ENCODE peak calls at places on chromosome 6, in eight cellular contexts. U, X, R, I, W, M, J and K are unnamed samples.

GRCh38 chr6:21277601-21278043 is 315.9 kb upstream of the SOX4 start:
- DNase-seq in M (no peak), R (no peak), W (peak), I (no peak), X (no peak), U (no peak), J (peak), K (no peak)

GRCh38 chr6:162217811-162218450 is 509.6 kb downstream of the PRKN start:
- DNase-seq in J (no peak), I (no peak), U (no peak), M (no peak), W (no peak), X (no peak), R (no peak), K (no peak)

GRCh38 chr6:8794420-8794819 is 359.1 kb upstream of the SLC35B3 start:
- DNase-seq in X (no peak), W (no peak), U (no peak), M (no peak), I (no peak), R (no peak), J (no peak), K (no peak)

GRCh38 chr6:5490495-5491069 is 229.3 kb downstream of the FARS2 start:
- DNase-seq in W (no peak), R (no peak), U (no peak), X (no peak), J (no peak), I (no peak), M (no peak), K (no peak)

GRCh38 chr6:63573140-63573898 is 1.0 kb downstream of the LOC128125822 start:
- DNase-seq in J (peak), M (peak), R (peak), X (peak), U (peak), W (peak), I (peak), K (peak)

GRCh38 chr6:73145690-73146089 is 79.6 kb downstream of the KHDC1L start:
- DNase-seq in J (no peak), W (no peak), M (no peak), R (no peak), X (no peak), U (no peak), I (no peak), K (no peak)

GRCh38 chr6:158047120-158047518 is 65.5 kb downstream of the SYNJ2 start:
- DNase-seq in W (no peak), J (no peak), U (no peak), R (no peak), X (no peak), I (peak), M (peak), K (no peak)

GRCh38 chr6:169738204-169738971 is 13.0 kb downstream of the DYNLT2 start:
- DNase-seq in R (no peak), X (no peak), I (no peak), U (no peak), J (no peak), M (no peak), W (no peak), K (peak)

GRCh38 chr6:111219785-111220184 is 132.5 kb downstream of the SLC16A10 start:
- DNase-seq in R (no peak), W (no peak), M (no peak), J (no peak), U (no peak), I (no peak), X (no peak), K (no peak)

GRCh38 chr6:87736809-87737540 is 34.9 kb upstream of the AKIRIN2 start:
- DNase-seq in X (no peak), W (no peak), I (no peak), R (no peak), U (no peak), M (no peak), J (peak), K (no peak)

GRCh38 chr6:20217900-20218299 is 5.6 kb upstream of the MBOAT1 start:
- DNase-seq in W (no peak), X (no peak), J (no peak), U (no peak), R (no peak), I (no peak), M (no peak), K (no peak)

GRCh38 chr6:156807028-156807427 is 29.9 kb downstream of the ARID1B start:
- DNase-seq in M (no peak), X (no peak), J (no peak), R (no peak), I (no peak), W (no peak), U (no peak), K (no peak)

GRCh38 chr6:138421089-138421488 is 17.1 kb downstream of the HEBP2 start:
- DNase-seq in U (no peak), J (no peak), M (no peak), R (no peak), W (no peak), I (no peak), X (no peak), K (no peak)

GRCh38 chr6:37373822-37374514 is 20.2 kb downstream of the RNF8 start:
- DNase-seq in U (no peak), R (no peak), X (no peak), M (no peak), I (no peak), W (no peak), J (peak), K (no peak)

GRCh38 chr6:7515363-7515762 is 26.1 kb upstream of the DSP start:
- DNase-seq in R (no peak), M (no peak), U (no peak), I (no peak), W (no peak), X (no peak), J (peak), K (no peak)

GRCh38 chr6:107115695-107116327 is 496 bp upstream of the BEND3 start:
- DNase-seq in M (peak), U (peak), W (no peak), R (peak), I (no peak), X (peak), J (peak), K (peak)

GRCh38 chr6:102944475-102944874 is 1551.0 kb downstream of the GRIK2 start:
- DNase-seq in I (no peak), U (no peak), J (no peak), W (no peak), R (no peak), X (no peak), M (no peak), K (no peak)

GRCh38 chr6:147759088-147759487 is 250.6 kb downstream of the SAMD5 start:
- DNase-seq in I (no peak), J (no peak), M (no peak), U (no peak), X (no peak), W (no peak), R (no peak), K (no peak)

GRCh38 chr6:2706482-2706881 is 44.2 kb downstream of the MYLK4 start:
- DNase-seq in W (no peak), U (no peak), J (no peak), I (no peak), X (no peak), M (no peak), R (peak), K (no peak)

GRCh38 chr6:100726741-100727140 is 154.4 kb downstream of the ASCC3 start:
- DNase-seq in U (no peak), R (no peak), M (no peak), I (no peak), W (no peak), X (no peak), J (no peak), K (no peak)

GRCh38 chr6:160534050-160534696 is 129.9 kb downstream of the LPA start:
- DNase-seq in R (peak), M (peak), U (peak), J (peak), I (peak), X (peak), W (peak), K (peak)

GRCh38 chr6:37699138-37699766 is 1.6 kb upstream of the MDGA1 start:
- DNase-seq in M (no peak), X (no peak), J (no peak), W (peak), U (no peak), R (peak), I (no peak), K (no peak)

GRCh38 chr6:80480478-80481157 is 374.1 kb downstream of the BCKDHB start:
- DNase-seq in M (no peak), X (no peak), I (no peak), J (no peak), U (no peak), W (no peak), R (peak), K (no peak)

GRCh38 chr6:45930419-45931059 is 85.1 kb downstream of the CLIC5 start:
- DNase-seq in X (peak), W (peak), R (peak), I (peak), M (peak), U (peak), J (peak), K (peak)

GRCh38 chr6:43698584-43699349 is 11.2 kb upstream of the MRPS18A start:
- DNase-seq in X (no peak), U (peak), W (no peak), R (no peak), J (no peak), M (peak), I (peak), K (peak)

GRCh38 chr6:81204741-81205140 is 547.7 kb downstream of the TENT5A start:
- DNase-seq in R (no peak), U (no peak), J (no peak), M (no peak), X (no peak), W (peak), I (no peak), K (no peak)

GRCh38 chr6:7381092-7381491 is 8.4 kb downstream of the CAGE1 start:
- DNase-seq in J (no peak), U (no peak), R (no peak), I (no peak), W (no peak), X (no peak), M (no peak), K (no peak)

DNA sequence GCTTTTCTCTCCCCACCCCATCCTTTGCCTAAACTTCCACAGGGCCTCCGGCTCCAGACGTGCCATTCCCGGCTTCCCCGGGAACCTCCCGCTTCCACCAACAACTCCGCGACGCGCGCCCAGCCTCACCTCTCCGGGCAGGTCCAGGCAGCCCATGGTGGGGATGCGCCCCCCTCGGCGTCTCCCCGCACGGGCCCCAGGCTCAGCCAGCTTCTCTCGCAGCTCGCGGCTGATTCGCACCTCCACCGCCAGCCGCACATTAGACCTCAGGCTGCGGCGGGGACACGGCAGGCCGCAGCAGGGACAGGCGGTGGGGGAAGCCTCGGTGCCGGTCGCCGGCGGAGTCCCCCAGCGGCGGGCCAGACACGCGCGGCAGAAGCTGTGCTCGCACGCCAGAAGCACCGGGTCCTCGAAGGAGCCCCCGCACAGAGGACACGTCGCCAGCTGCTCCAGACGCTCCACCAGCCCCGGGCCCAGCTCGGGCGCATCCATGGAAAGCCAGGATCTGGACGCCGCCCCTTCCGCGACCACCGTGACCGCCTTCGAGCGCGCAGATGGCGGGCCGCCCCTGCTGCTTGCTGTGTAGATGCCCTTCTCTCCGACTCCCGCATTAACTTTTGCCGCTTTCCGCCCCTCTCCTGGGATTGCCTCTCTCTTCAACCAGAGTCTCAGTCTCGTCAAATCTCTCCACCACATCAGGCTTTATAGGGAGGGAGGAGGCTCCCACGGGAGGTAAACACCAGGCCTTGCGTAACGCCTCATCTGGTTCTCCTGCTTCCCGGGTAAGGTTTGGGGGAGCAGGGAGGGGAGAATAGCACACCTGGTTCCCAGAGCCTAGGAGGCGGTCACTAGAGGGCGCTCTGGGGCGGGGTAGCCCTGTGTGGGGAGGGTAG is at the start of gene RNF39:
- DNase-seq in R (no peak), I (no peak), W (no peak), J (peak), X (no peak), M (no peak), U (peak), K (peak)
- TF ChIP-seq CTCF in R (peak), I (peak), W (no peak), J (peak), X (peak), M (peak), U (no peak), K (peak)

DNA sequence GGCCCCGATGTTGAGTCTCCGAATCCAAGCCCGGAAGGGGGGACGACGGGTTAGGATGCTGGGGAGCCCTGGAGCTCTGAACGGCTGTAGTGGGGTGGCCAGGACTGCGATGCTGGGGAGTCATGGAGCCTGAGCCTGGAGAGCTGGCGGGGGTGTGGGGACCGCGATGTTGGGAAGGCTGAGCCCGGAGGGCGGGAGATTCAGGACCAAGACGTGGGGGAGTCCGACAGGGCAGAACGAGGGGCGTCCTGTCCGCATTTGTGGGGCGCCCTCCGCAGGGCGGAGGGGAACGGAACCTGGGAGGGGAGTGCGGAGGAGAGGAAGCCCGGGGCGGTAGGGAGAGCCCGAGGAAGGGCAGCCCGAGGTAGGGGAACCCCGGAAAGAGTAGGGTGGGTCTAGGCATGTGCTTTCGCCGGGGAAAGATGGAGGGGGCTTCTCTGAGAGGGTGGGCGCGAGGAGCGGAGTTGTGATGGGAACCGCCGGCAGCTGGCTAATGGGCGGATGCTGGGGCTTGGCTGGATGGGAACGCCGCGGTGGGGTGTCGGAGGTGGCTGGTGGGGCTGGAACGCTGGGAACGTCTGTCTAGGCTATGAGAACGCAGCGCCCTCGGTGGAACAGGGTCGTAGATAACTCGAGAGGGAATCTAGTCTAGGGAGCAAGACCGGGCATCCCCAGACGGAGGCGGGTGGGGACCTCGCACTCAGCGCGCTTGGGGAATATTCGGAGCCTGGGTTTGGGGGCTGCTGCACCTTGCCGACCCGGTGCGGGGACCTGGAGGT is 681 bp downstream of the PAQR8 start:
- DNase-seq in U (peak), M (peak), R (no peak), J (peak), W (no peak), I (peak), X (peak), K (peak)
- TF ChIP-seq CTCF in U (no peak), M (no peak), R (peak), J (no peak), W (no peak), I (no peak), X (peak), K (no peak)

GRCh38 chr6:119627908-119628669 is 278.5 kb upstream of the MAN1A1 start:
- DNase-seq in I (no peak), J (peak), U (no peak), R (no peak), X (no peak), M (no peak), W (no peak), K (no peak)

GRCh38 chr6:119630561-119631192 is 281.1 kb upstream of the MAN1A1 start:
- DNase-seq in W (no peak), X (no peak), M (no peak), R (no peak), U (no peak), J (no peak), I (no peak), K (no peak)

GRCh38 chr6:119633461-119633860 is 283.9 kb upstream of the MAN1A1 start:
- DNase-seq in I (no peak), X (no peak), J (no peak), M (no peak), W (no peak), R (no peak), U (no peak), K (no peak)

GRCh38 chr6:119626884-119627619 is 277.5 kb upstream of the MAN1A1 start:
- DNase-seq in M (no peak), W (no peak), I (no peak), X (no peak), U (no peak), J (peak), R (no peak), K (no peak)

GRCh38 chr6:119628691-119629621 is 279.4 kb upstream of the MAN1A1 start:
- DNase-seq in M (no peak), X (no peak), I (no peak), W (no peak), J (no peak), R (no peak), U (no peak), K (no peak)
- TF ChIP-seq CTCF in M (no peak), X (no peak), I (no peak), W (no peak), J (no peak), R (no peak), U (no peak), K (no peak)

DNA sequence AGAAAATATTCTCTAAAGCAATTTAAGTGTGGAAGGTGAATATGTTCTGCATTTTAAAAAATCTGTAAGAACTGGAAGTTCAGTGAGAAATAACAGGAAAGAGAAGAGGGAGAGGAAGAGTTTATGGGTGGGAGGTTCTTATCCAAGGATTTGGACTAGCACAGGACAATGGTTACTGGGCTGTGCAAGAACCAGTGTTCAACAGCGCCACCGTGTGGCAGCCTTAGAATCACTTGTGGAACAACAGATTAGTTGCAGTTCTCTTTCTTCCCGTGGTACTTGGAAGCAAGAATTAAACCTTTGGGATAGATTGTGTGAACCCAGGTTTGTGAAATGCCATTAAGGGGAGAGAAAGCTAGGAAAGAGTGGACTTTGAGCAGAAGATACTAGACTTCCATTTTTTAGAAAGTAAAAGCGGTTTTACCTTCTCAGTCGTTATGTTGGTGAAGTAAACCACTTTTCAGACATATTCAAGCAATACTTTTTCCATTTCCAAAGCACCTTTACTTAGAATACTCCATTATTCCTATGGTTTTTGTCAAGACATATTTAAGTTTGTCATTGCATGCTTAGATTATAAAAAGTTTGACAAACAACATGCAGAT is 436.7 kb downstream of the RNF144B start:
- DNase-seq in U (peak), R (peak), J (peak), I (no peak), W (peak), M (no peak), X (no peak), K (peak)
- TF ChIP-seq CTCF in U (no peak), R (peak), J (peak), I (peak), W (peak), M (peak), X (no peak), K (peak)

DNA sequence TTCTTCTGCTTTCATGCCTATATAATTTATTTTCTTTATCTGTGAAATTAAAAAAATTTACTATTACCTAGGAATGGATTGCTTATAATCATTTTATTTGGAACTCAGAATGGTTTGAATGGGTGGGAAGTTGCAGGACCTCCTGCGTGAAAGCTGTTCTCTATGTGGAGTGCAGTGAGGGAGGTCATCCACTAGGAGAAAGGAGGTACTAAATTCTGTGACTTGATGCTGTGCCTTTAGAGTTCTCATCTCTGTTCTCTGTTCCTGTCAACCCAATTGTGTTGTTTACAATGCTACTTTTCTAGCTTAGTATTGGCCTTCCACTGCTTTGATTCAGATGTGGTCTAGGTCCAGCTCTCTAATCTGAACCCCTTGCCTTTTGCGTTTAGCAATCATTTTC is 65.0 kb upstream of the HIVEP1 start:
- DNase-seq in U (no peak), J (no peak), R (no peak), I (no peak), X (no peak), W (no peak), M (no peak), K (no peak)
- TF ChIP-seq CTCF in U (no peak), J (peak), R (no peak), I (no peak), X (no peak), W (no peak), M (no peak), K (peak)

DNA sequence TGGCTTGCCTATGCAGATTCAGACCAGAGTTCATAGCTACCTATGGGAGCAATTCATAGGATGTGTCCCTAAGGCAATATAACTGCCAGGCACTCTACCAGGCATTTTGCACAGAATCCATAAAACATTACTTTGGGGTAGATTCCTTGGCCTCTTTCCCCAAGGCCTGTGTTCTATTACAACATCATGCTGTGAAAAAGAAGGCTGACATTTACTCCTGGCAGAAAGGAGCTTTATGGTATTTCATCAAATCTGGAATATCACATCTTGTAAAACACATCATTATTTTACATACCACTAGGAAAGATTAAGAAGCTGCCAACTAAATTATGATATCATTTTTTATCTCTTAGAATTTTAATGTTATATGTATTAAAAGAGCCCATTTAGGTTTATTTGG is 287.0 kb upstream of the MARCKS start:
- DNase-seq in W (no peak), J (no peak), U (no peak), I (no peak), R (no peak), X (no peak), M (no peak), K (no peak)
- TF ChIP-seq CTCF in W (no peak), J (no peak), U (no peak), I (no peak), R (no peak), X (no peak), M (no peak), K (no peak)

GRCh38 chr6:34126419-34126818 is 19.5 kb downstream of the GRM4 start:
- DNase-seq in W (no peak), M (no peak), R (no peak), J (no peak), X (no peak), I (no peak), U (no peak), K (no peak)
- TF ChIP-seq CTCF in W (no peak), M (no peak), R (no peak), J (no peak), X (no peak), I (no peak), U (no peak), K (no peak)